ENCODE peak calls at places on chromosome 19, in seven cellular contexts. I is stimulated activated CD8-positive, alpha-beta memory T cell treated with anti-CD3 and anti-CD28 coated beads, Interleukin-15, amount 100 ng/mL, for 1 hour; P is Caco-2; G is A172; C is T1000; X is mucosa of gallbladder; Z is HAP-1. K is an unnamed sample.

GRCh38 chr19:7916137-7916907 is 1.7 kb downstream of the TGFBR3L start:
- DNase-seq in C (no peak), Z (no peak), I (no peak), G (no peak), X (no peak), P (peak), K (peak)

GRCh38 chr19:47587295-47587694 is 14.3 kb upstream of the ZNF541 start:
- DNase-seq in G (no peak), P (no peak), C (no peak), I (no peak), Z (no peak), X (no peak), K (no peak)

GRCh38 chr19:45041125-45041524 is 2.3 kb downstream of the CLASRP start:
- DNase-seq in C (no peak), G (no peak), Z (no peak), P (no peak), X (no peak), I (no peak), K (no peak)

GRCh38 chr19:34744896-34745690 is 11.1 kb downstream of the ZNF181 start:
- DNase-seq in X (no peak), I (no peak), C (no peak), Z (no peak), P (no peak), G (no peak), K (no peak)

GRCh38 chr19:19474950-19475781 is 40.2 kb downstream of the TSSK6 start:
- DNase-seq in G (no peak), X (no peak), Z (peak), P (no peak), C (no peak), I (no peak), K (no peak)

GRCh38 chr19:35179830-35180229 is 25.3 kb downstream of the FXYD5 start:
- DNase-seq in I (no peak), G (no peak), Z (no peak), P (no peak), C (no peak), X (no peak), K (no peak)

GRCh38 chr19:39125199-39125553 is 410 bp upstream of the PAK4 start:
- DNase-seq in Z (no peak), I (no peak), C (no peak), P (no peak), X (no peak), G (no peak), K (no peak)

GRCh38 chr19:44757735-44758505 is 9.4 kb downstream of the BCL3 start:
- DNase-seq in P (no peak), I (no peak), C (no peak), Z (no peak), X (no peak), G (no peak), K (no peak)

GRCh38 chr19:44553478-44554171 is 24.1 kb upstream of the CEACAM20 start:
- DNase-seq in P (no peak), I (no peak), G (peak), X (no peak), C (no peak), Z (no peak), K (peak)